ENCODE peak calls at places on chromosomes 7 and 10, in six cellular contexts. F, W, U, T, M and L are unnamed samples.

GRCh38 chr10:104336829-104337526 is 1.3 kb downstream of the ITPRIP start:
- DNase-seq in U (peak; percentile 72), M (no peak), W (no peak), T (no peak), F (peak; percentile 29), L (peak; percentile 83)

GRCh38 chr7:104328970-104329825 is 795 bp downstream of the LHFPL3 start:
- DNase-seq in T (no peak), U (no peak), M (no peak), W (no peak), F (no peak), L (no peak)

GRCh38 chr7:95723583-95724180 is 48.7 kb upstream of the DYNC1I1 start:
- DNase-seq in M (no peak), F (no peak), U (peak; percentile 55), W (peak; percentile 43), T (no peak), L (peak; percentile 28)

GRCh38 chr10:1654247-1654646 is 83.1 kb downstream of the ADARB2 start:
- DNase-seq in M (no peak), U (no peak), T (no peak), W (no peak), F (no peak), L (no peak)

GRCh38 chr7:111752022-111752582 is 189.8 kb upstream of the IMMP2L start:
- DNase-seq in M (peak; percentile 66), W (peak; percentile 63), T (peak; percentile 57), F (peak; percentile 86), U (peak; percentile 61), L (no peak)

GRCh38 chr10:116767235-116767634 is 24.9 kb upstream of the HSPA12A start:
- DNase-seq in U (peak; percentile 27), M (no peak), W (no peak), F (no peak), T (peak; percentile 59), L (no peak)

GRCh38 chr7:26704786-26705185 is 159.6 kb downstream of the SKAP2 start:
- DNase-seq in U (peak; percentile 74), M (no peak), T (no peak), W (no peak), F (no peak), L (peak; percentile 28)

GRCh38 chr7:117312593-117312992 is 10.3 kb downstream of the WNT2 start:
- DNase-seq in M (no peak), F (no peak), W (no peak), T (no peak), U (peak; percentile 28), L (no peak)

GRCh38 chr7:155216475-155217272 is 81.0 kb upstream of the INSIG1 start:
- DNase-seq in T (no peak), F (peak; percentile 35), W (no peak), M (no peak), U (no peak), L (no peak)

GRCh38 chr10:103284170-103284569 is 7.2 kb downstream of the INA start:
- DNase-seq in U (peak; percentile 54), F (no peak), M (no peak), T (no peak), W (no peak), L (no peak)

GRCh38 chr10:11700539-11700938 is 41.6 kb upstream of the ECHDC3 start:
- DNase-seq in T (no peak), W (no peak), F (no peak), U (no peak), M (no peak), L (no peak)

GRCh38 chr10:11437391-11438241 is 173.8 kb downstream of the USP6NL start:
- DNase-seq in W (no peak), U (no peak), T (no peak), F (no peak), M (no peak), L (no peak)

GRCh38 chr7:19107392-19108147 is 9.9 kb downstream of the TWIST1 start:
- DNase-seq in U (peak; percentile 70), F (no peak), W (no peak), T (no peak), M (no peak), L (no peak)

GRCh38 chr10:43188702-43189101 is 50.5 kb downstream of the CSGALNACT2 start:
- DNase-seq in T (no peak), W (no peak), F (no peak), U (peak; percentile 84), M (no peak), L (no peak)

GRCh38 chr7:16785316-16785715 is 19.5 kb downstream of the AGR2 start:
- DNase-seq in M (no peak), W (no peak), T (no peak), F (no peak), U (no peak), L (no peak)

GRCh38 chr7:45591101-45591906 is 17.1 kb downstream of the ADCY1 start:
- DNase-seq in U (no peak), F (peak; percentile 65), T (no peak), W (peak; percentile 26), M (no peak), L (no peak)

GRCh38 chr7:123557016-123557630 is 495 bp downstream of the NDUFA5 start:
- DNase-seq in F (no peak), W (no peak), T (no peak), U (peak; percentile 35), M (no peak), L (peak; percentile 5)

GRCh38 chr7:141441837-141442627 is 109.2 kb upstream of the AGK start:
- DNase-seq in T (no peak), F (no peak), M (no peak), W (peak; percentile 45), U (no peak), L (no peak)

GRCh38 chr10:73803680-73804286 is 7.6 kb downstream of the NDST2 start:
- DNase-seq in F (no peak), M (no peak), T (no peak), W (no peak), U (no peak), L (no peak)

GRCh38 chr10:114285961-114286441 is 46.9 kb downstream of the VWA2 start:
- DNase-seq in W (no peak), T (no peak), M (peak; percentile 43), U (no peak), F (peak; percentile 79), L (no peak)

DNA sequence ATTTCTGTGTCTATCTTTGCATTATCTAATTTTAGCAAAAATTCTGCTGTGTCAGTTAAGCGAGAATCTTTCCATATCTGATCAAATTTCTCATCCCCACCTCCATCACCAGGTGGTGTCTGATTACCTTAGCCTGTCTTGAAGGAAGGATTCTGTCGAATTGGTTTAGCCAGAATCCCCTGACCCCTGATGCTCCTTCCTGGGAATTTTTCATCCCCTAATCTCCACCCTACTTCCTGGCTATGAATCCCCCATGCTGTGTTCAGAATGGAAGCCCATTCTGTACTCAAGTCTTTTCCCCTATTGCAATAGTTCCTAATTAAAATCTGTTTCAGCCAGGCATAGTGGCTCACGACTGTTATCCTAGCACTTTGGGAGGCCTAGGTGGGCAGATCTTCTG is 216.1 kb downstream of the SKIDA1 start:
- DNase-seq in T (no peak), M (no peak), F (no peak), U (no peak), W (no peak), L (no peak)
- H3K4me3 ChIP-seq in T (no peak overlapping the region), M (no peak overlapping the region), F (no peak overlapping the region), U (no peak overlapping the region), W (no peak overlapping the region), L (no peak overlapping the region)

DNA sequence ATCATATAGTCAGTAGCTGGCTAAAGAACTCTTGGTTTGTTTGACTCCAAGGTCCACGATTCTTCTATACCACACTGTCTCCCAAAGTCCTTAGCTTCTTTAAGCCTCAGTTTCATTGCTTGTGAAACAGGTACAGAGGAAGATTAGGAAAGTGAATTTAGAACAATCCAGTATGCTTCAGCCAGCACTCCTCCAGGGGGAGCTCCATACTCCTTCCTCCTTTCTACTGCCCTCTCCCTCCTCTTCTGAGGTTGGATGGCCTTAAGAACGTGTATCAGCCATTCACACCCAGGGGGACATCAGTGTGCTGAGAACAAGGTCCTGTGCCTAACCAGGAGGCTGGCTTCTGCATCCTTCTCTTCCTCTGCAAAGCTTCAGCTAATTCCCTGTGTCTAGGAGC is 54.8 kb upstream of the CALD1 start:
- DNase-seq in T (no peak), W (no peak), U (peak; percentile 48), M (no peak), F (no peak), L (no peak)
- TF ChIP-seq CTCF in T (no peak), W (peak; percentile 15), U (peak; percentile 69), M (peak; percentile 29), F (no peak), L (peak; percentile 65)

GRCh38 chr10:123147635-123148413 is at the start of gene HMX2:
- DNase-seq in T (no peak), F (peak; percentile 74), W (no peak), M (no peak), U (no peak), L (no peak)
- H3K4me3 ChIP-seq in T (no peak within 1 kb of the TSS), F (peak within 1 kb of the TSS; percentile 72), W (no peak within 1 kb of the TSS), M (peak within 1 kb of the TSS; percentile 17), U (no peak within 1 kb of the TSS), L (no peak within 1 kb of the TSS)

GRCh38 chr7:137485818-137486217 is 142.3 kb upstream of the PTN start:
- DNase-seq in T (no peak), W (no peak), U (no peak), F (no peak), M (no peak), L (no peak)

GRCh38 chr7:137484326-137484725 is 140.8 kb upstream of the PTN start:
- DNase-seq in F (no peak), U (no peak), M (no peak), T (no peak), W (no peak), L (no peak)

GRCh38 chr7:137489880-137490279 is 146.3 kb upstream of the PTN start:
- DNase-seq in U (no peak), W (no peak), F (no peak), M (no peak), T (no peak), L (no peak)

GRCh38 chr7:137492889-137493288 is 149.4 kb upstream of the PTN start:
- DNase-seq in U (no peak), W (no peak), T (no peak), M (no peak), F (no peak), L (no peak)

DNA sequence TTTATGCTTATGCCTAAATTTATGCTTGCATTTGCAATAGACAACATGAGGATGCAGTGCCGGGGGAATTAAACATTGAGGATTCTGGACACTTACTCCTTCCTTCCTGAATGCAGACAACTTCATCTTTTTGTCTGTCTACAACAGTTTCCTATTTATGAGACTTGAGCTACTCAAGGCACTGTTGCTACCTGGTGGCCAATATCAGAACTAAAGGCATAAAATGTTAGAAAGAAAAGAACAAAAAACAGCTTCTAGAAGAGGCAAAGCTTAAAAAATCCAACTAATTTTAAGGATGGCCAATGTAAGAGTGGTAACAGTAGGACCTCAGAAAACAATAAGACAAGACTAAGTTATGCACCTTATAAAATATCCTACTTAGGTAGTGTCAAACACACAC is 144.5 kb upstream of the PTN start:
- DNase-seq in W (no peak), F (no peak), M (no peak), T (no peak), U (peak; percentile 8), L (no peak)
- TF ChIP-seq CTCF in W (peak; percentile 18), F (no peak), M (no peak), T (no peak), U (no peak), L (peak; percentile 39)